ENCODE peak calls at places on chromosome 20, in four cellular contexts. U, T, C and K are unnamed samples.

GRCh38 chr20:9574182-9574581 is 59.8 kb downstream of the LAMP5 start:
- DNase-seq in T (no peak), C (no peak), U (no peak), K (no peak)

GRCh38 chr20:35003211-35004031 is 47.8 kb downstream of the MYH7B start:
- DNase-seq in C (no peak), T (no peak), U (no peak), K (no peak)

GRCh38 chr20:63427724-63428330 is 44.6 kb downstream of the KCNQ2 start:
- DNase-seq in U (no peak), C (no peak), T (no peak), K (no peak)

GRCh38 chr20:51144476-51144875 is 121.6 kb upstream of the KCNG1 start:
- DNase-seq in C (no peak), U (no peak), T (no peak), K (no peak)

GRCh38 chr20:31608256-31608980 is 3.3 kb downstream of the ID1 start:
- DNase-seq in U (peak; percentile 94), T (no peak), C (peak; percentile 53), K (peak; percentile 93)

GRCh38 chr20:37992802-37993538 is 40.3 kb downstream of the TTI1 start:
- DNase-seq in U (no peak), T (peak; percentile 15), C (peak; percentile 58), K (no peak)

GRCh38 chr20:31691646-31692275 is 30.9 kb downstream of the BCL2L1 start:
- DNase-seq in T (no peak), U (no peak), C (no peak), K (no peak)

GRCh38 chr20:41615110-41615509 is 3.1 kb downstream of the CHD6 start:
- DNase-seq in U (no peak), T (no peak), C (no peak), K (no peak)

GRCh38 chr20:19758888-19759331 is 852 bp downstream of the RIN2 start:
- DNase-seq in C (peak; percentile 37), T (no peak), U (no peak), K (no peak)

GRCh38 chr20:64112691-64113443 is 5.5 kb upstream of the NPBWR2 start:
- DNase-seq in C (peak; percentile 9), T (no peak), U (no peak), K (peak; percentile 39)

GRCh38 chr20:31746068-31746878 is 7.2 kb downstream of the TPX2 start:
- DNase-seq in C (no peak), U (no peak), T (no peak), K (no peak)

GRCh38 chr20:9442858-9443257 is 71.5 kb upstream of the LAMP5 start:
- DNase-seq in T (no peak), U (peak; percentile 1), C (no peak), K (no peak)

GRCh38 chr20:57672164-57672563 is 37.7 kb downstream of the PMEPA1 start:
- DNase-seq in C (peak; percentile 21), T (no peak), U (peak; percentile 95), K (no peak)

GRCh38 chr20:36002855-36003254 is 34.5 kb downstream of the CNBD2 start:
- DNase-seq in C (no peak), U (no peak), T (no peak), K (no peak)

GRCh38 chr20:25300496-25301170 is 52.7 kb downstream of the PYGB start:
- DNase-seq in U (no peak), T (no peak), C (peak; percentile 51), K (no peak)

GRCh38 chr20:16472045-16472872 is 101.0 kb downstream of the KIF16B start:
- DNase-seq in U (no peak), C (peak; percentile 88), T (no peak), K (no peak)

GRCh38 chr20:24379116-24379927 is 90.1 kb upstream of the SYNDIG1 start:
- DNase-seq in U (no peak), T (no peak), C (no peak), K (no peak)

GRCh38 chr20:10618611-10619245 is 55.1 kb downstream of the JAG1 start:
- DNase-seq in T (no peak), C (no peak), U (no peak), K (no peak)

GRCh38 chr20:16538779-16539178 is 34.5 kb downstream of the KIF16B start:
- DNase-seq in C (no peak), U (no peak), T (no peak), K (no peak)

GRCh38 chr20:57652865-57653545 is 32.8 kb upstream of the ZBP1 start:
- DNase-seq in T (no peak), U (no peak), C (peak; percentile 10), K (no peak)

GRCh38 chr20:16011061-16011460 is 562.2 kb downstream of the KIF16B start:
- DNase-seq in T (no peak), U (no peak), C (no peak), K (no peak)

GRCh38 chr20:40682104-40683045 is 6.7 kb downstream of the MAFB start:
- DNase-seq in C (no peak), T (no peak), U (no peak), K (no peak)

GRCh38 chr20:31849306-31849930 is 4.0 kb upstream of the FOXS1 start:
- DNase-seq in U (no peak), C (no peak), T (no peak), K (peak; percentile 69)

GRCh38 chr20:57471496-57472210 is 53.3 kb downstream of the CTCFL start:
- DNase-seq in U (no peak), T (no peak), C (no peak), K (no peak)

GRCh38 chr20:21102691-21103311 is 3.4 kb downstream of the LINC00237 start:
- DNase-seq in T (no peak), C (peak; percentile 64), U (no peak), K (peak; percentile 39)

GRCh38 chr20:44134897-44135810 is 51.8 kb downstream of the JPH2 start:
- DNase-seq in U (peak; percentile 6), C (no peak), T (no peak), K (no peak)

GRCh38 chr20:45363611-45364492 is 896 bp downstream of the SYS1 start:
- DNase-seq in T (no peak), U (no peak), C (peak; percentile 11), K (no peak)

GRCh38 chr20:64244281-64244805 is 11.2 kb upstream of the PCMTD2 start:
- DNase-seq in C (no peak), U (no peak), T (no peak), K (no peak)

GRCh38 chr20:63098195-63098810 is 91.5 kb upstream of the BHLHE23 start:
- DNase-seq in U (no peak), C (no peak), T (no peak), K (no peak)

GRCh38 chr20:52434041-52434425 is 242.5 kb upstream of the ZFP64 start:
- DNase-seq in T (no peak), U (no peak), C (no peak), K (no peak)

GRCh38 chr20:36305602-36306556 is at the start of gene DLGAP4:
- DNase-seq in T (no peak), U (no peak), C (no peak), K (no peak)

GRCh38 chr20:24767623-24768100 is 181.4 kb upstream of the CST7 start:
- DNase-seq in T (no peak), U (no peak), C (peak; percentile 10), K (no peak)

GRCh38 chr20:14761903-14762302 is 424.5 kb upstream of the FLRT3 start:
- DNase-seq in C (no peak), T (no peak), U (no peak), K (no peak)

GRCh38 chr20:62824476-62825287 is 7.8 kb downstream of the COL9A3 start:
- DNase-seq in C (no peak), U (peak; percentile 41), T (peak; percentile 62), K (no peak)